ENCODE peak calls at places on chromosome 1, in ten cellular contexts. J is fibroblast of lung, C is tibial nerve, P is cardiac muscle cell, K is mammary epithelial cell, H is body of pancreas, E is suprapubic skin, U is neuronal stem cell, Z is pancreas, W is left lung. B is an unnamed sample.

GRCh38 chr1:101291562-101292035 is 54.8 kb downstream of the S1PR1 start:
- DNase-seq in J (peak; percentile 80), C (peak; percentile 56), P (peak; percentile 92), K (peak; percentile 81), H (no peak), E (no peak), U (no peak), Z (no peak), W (peak; percentile 53), B (peak; percentile 5)

GRCh38 chr1:55877440-55878232 is 662.5 kb upstream of the USP24 start:
- DNase-seq in J (peak; percentile 30), C (no peak), P (peak; percentile 11), K (no peak), H (no peak), E (no peak), U (no peak), Z (no peak), W (no peak), B (no peak)

GRCh38 chr1:69755647-69756046 is 187.9 kb downstream of the LRRC7 start:
- DNase-seq in J (no peak), C (no peak), P (no peak), K (no peak), H (no peak), E (no peak), U (no peak), Z (no peak), W (no peak), B (no peak)

GRCh38 chr1:92879316-92879968 is 47.6 kb downstream of the RPL5 start:
- DNase-seq in J (no peak), C (no peak), P (no peak), K (no peak), H (no peak), E (no peak), U (no peak), Z (no peak), W (no peak), B (no peak)

GRCh38 chr1:6347641-6348487 is 45.7 kb downstream of the ACOT7 start:
- DNase-seq in J (peak; percentile 39), C (no peak), P (peak; percentile 48), K (no peak), H (peak; percentile 51), E (no peak), U (no peak), Z (no peak), W (no peak), B (no peak)

GRCh38 chr1:17265162-17265561 is 16.3 kb downstream of the PADI3 start:
- DNase-seq in J (no peak), C (no peak), P (no peak), K (peak; percentile 69), H (no peak), E (no peak), U (no peak), Z (no peak), W (no peak), B (no peak)

GRCh38 chr1:40887012-40887378 is 24.8 kb upstream of the CITED4 start:
- DNase-seq in J (no peak), C (no peak), P (no peak), K (peak; percentile 89), H (no peak), E (no peak), U (no peak), Z (no peak), W (no peak), B (no peak)

GRCh38 chr1:10980094-10980577 is 32.3 kb upstream of the TARDBP start:
- DNase-seq in J (peak; percentile 67), C (peak; percentile 46), P (peak; percentile 83), K (peak; percentile 78), H (peak; percentile 90), E (peak; percentile 86), U (peak; percentile 82), Z (peak; percentile 95), W (peak; percentile 82), B (peak; percentile 96)

GRCh38 chr1:247904122-247904521 is 8.7 kb downstream of the OR2W3 start:
- DNase-seq in J (no peak), C (no peak), P (no peak), K (no peak), H (no peak), E (no peak), U (no peak), Z (no peak), W (no peak), B (no peak)

DNA sequence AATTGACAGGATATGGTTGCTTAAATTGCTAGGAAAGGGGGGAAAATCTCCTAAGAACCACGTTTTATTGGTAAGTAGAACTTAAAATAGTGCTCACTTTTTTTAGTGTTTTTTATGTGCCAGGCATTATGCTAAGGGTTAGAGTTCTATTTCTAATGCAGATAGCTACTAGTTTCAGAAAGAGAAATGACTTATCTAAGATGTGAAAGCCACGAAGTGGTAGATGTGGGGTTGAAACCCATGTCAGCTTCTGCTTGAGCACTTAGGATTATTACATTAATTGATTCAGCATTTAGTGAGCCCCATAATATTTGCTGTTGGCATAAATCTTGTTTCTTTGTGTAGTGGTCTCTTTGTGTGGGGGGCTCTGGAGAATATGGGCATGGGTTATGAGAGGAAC is 24.7 kb downstream of the CACHD1 start:
- DNase-seq in J (no peak), C (no peak), P (no peak), K (no peak), H (no peak), E (no peak), U (no peak), Z (no peak), W (no peak), B (no peak)
- H3K27me3 ChIP-seq in J (no peaks in the 10 kb centered on the region), C (no peaks in the 10 kb centered on the region), P (no peaks in the 10 kb centered on the region), K (no peaks in the 10 kb centered on the region), H (no peaks in the 10 kb centered on the region), E (no peaks in the 10 kb centered on the region), U (no peaks in the 10 kb centered on the region), Z (no peaks in the 10 kb centered on the region), W (no peaks in the 10 kb centered on the region), B (no peaks in the 10 kb centered on the region)

GRCh38 chr1:65791396-65791795 is 1.3 kb upstream of the PDE4B start:
- DNase-seq in J (peak; percentile 80), C (peak; percentile 49), P (peak; percentile 60), K (no peak), H (no peak), E (no peak), U (no peak), Z (no peak), W (no peak), B (no peak)

GRCh38 chr1:65791860-65792670 is 630 bp upstream of the PDE4B start:
- DNase-seq in J (peak; percentile 52), C (no peak), P (peak; percentile 30), K (no peak), H (no peak), E (no peak), U (peak; percentile 42), Z (peak; percentile 38), W (no peak), B (no peak)

GRCh38 chr1:65795311-65795710 is 2.6 kb downstream of the PDE4B start:
- DNase-seq in J (no peak), C (no peak), P (no peak), K (no peak), H (no peak), E (no peak), U (no peak), Z (no peak), W (no peak), B (no peak)

GRCh38 chr1:65792671-65793358 is at the start of gene PDE4B:
- DNase-seq in J (peak; percentile 55), C (no peak), P (peak; percentile 33), K (no peak), H (no peak), E (no peak), U (peak; percentile 52), Z (peak; percentile 37), W (no peak), B (peak; percentile 60)

GRCh38 chr1:65793359-65793732 is 651 bp downstream of the PDE4B start:
- DNase-seq in J (peak; percentile 34), C (no peak), P (no peak), K (no peak), H (no peak), E (no peak), U (no peak), Z (peak; percentile 44), W (no peak), B (no peak)
- H3K4me3 ChIP-seq in J (peak overlapping the region; percentile 71), C (peak overlapping the region; percentile 21), P (peak overlapping the region; percentile 48), K (no peak overlapping the region), H (no peak overlapping the region), E (peak overlapping the region; percentile 39), U (peak overlapping the region; percentile 45), Z (no peak overlapping the region), W (peak overlapping the region; percentile 40), B (peak overlapping the region; percentile 53)

GRCh38 chr1:22557341-22557950 is 5.8 kb upstream of the EPHA8 start:
- DNase-seq in J (peak; percentile 28), C (no peak), P (peak; percentile 8), K (peak; percentile 12), H (no peak), E (no peak), U (no peak), Z (no peak), W (no peak), B (no peak)
- H3K27me3 ChIP-seq in J (peaks cover 25% of the 10 kb centered on the region), C (no peaks in the 10 kb centered on the region), P (peaks cover 37% of the 10 kb centered on the region), K (peaks cover 20% of the 10 kb centered on the region), H (no peaks in the 10 kb centered on the region), E (peaks cover 83% of the 10 kb centered on the region), U (peaks cover 3% of the 10 kb centered on the region), Z (no peaks in the 10 kb centered on the region), W (peaks cover 21% of the 10 kb centered on the region), B (peaks cover 35% of the 10 kb centered on the region)

GRCh38 chr1:228462560-228462959 is 24.6 kb upstream of the RNF187 start:
- DNase-seq in J (no peak), C (no peak), P (no peak), K (no peak), H (no peak), E (no peak), U (no peak), Z (no peak), W (no peak), B (no peak)
- H3K4me3 ChIP-seq in J (no peak overlapping the region), C (no peak overlapping the region), P (no peak overlapping the region), K (no peak overlapping the region), H (no peak overlapping the region), E (no peak overlapping the region), U (no peak overlapping the region), Z (no peak overlapping the region), W (no peak overlapping the region), B (no peak overlapping the region)

GRCh38 chr1:90720137-90720636 is 3.1 kb upstream of the BARHL2 start:
- DNase-seq in J (no peak), C (no peak), P (no peak), K (no peak), H (no peak), E (no peak), U (no peak), Z (no peak), W (no peak), B (no peak)
- H3K27me3 ChIP-seq in J (peaks cover 76% of the 10 kb centered on the region), C (peaks cover 22% of the 10 kb centered on the region), P (peaks cover 100% of the 10 kb centered on the region), K (peaks cover 72% of the 10 kb centered on the region), H (no peaks in the 10 kb centered on the region), E (peaks cover 100% of the 10 kb centered on the region), U (peaks cover 63% of the 10 kb centered on the region), Z (peaks cover 84% of the 10 kb centered on the region), W (peaks cover 98% of the 10 kb centered on the region), B (peaks cover 32% of the 10 kb centered on the region)

DNA sequence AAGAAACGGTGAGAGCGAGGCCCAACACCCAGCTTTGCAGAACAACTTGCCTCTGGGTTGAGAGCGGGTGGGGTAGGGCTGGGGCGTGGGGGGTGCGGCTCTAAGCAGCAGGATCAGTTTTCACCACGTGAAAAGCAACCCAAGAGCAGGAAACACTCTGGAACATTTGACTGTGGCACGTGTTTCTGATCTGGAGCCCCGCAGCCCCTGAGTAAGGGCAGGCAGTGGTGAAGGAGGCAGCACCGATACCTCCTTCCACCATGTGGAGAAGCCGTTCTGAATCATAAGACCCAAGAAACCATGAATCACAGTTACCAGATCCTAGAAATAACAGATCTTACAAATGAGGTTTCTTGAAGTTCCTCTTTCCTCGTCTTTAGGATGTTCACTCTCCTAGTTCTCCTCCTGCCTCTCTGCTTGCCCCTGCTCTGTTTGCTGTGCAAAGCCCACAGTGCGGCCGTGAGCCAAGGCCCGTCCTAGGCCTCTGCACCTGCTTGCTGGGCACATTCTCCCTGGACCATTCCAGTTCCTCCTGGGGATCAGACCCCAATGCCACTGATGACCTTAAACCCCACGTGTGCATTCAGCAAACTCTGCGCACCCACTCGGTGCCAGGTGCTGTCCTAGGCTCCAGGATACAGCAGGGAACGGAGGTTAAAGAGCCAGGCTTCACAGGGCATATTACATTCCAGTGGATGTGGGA is 31.9 kb downstream of the SLC1A7 start:
- DNase-seq in J (peak; percentile 65), C (peak; percentile 39), P (peak; percentile 54), K (no peak), H (no peak), E (no peak), U (no peak), Z (no peak), W (peak; percentile 73), B (no peak)
- H3K4me3 ChIP-seq in J (no peak overlapping the region), C (no peak overlapping the region), P (no peak overlapping the region), K (no peak overlapping the region), H (no peak overlapping the region), E (no peak overlapping the region), U (no peak overlapping the region), Z (no peak overlapping the region), W (no peak overlapping the region), B (no peak overlapping the region)